ENCODE peak calls at places on chromosomes 1 and 21, in four cellular contexts. S is T-helper 17 cell, H is M059J, D is Peyer's patch. F is an unnamed sample.

GRCh38 chr1:112840631-112841624 is 115.1 kb downstream of the SLC16A1 start:
- DNase-seq in S (no peak), D (no peak), H (peak), F (peak)

GRCh38 chr21:31586118-31586517 is 73.4 kb upstream of the SOD1 start:
- DNase-seq in H (no peak), D (no peak), S (no peak), F (no peak)

GRCh38 chr1:59776960-59777852 is 37.5 kb upstream of the HOOK1 start:
- DNase-seq in D (no peak), H (peak), S (no peak), F (no peak)

GRCh38 chr1:21152423-21153100 is 24.1 kb downstream of the EIF4G3 start:
- DNase-seq in D (no peak), H (peak), S (no peak), F (no peak)

GRCh38 chr1:20353836-20354235 is 63.2 kb downstream of the VWA5B1 start:
- DNase-seq in S (no peak), D (no peak), H (no peak), F (no peak)

GRCh38 chr1:79353224-79353623 is 346.7 kb upstream of the ADGRL4 start:
- DNase-seq in H (peak), S (no peak), D (no peak), F (no peak)

GRCh38 chr1:186985889-186986491 is 157.2 kb downstream of the PLA2G4A start:
- DNase-seq in H (peak), S (no peak), D (no peak), F (no peak)

GRCh38 chr1:10693497-10694273 is 102.8 kb downstream of the CASZ1 start:
- DNase-seq in H (peak), S (peak), D (peak), F (no peak)

GRCh38 chr1:195200772-195201171 is 1407.5 kb downstream of the KCNT2 start:
- DNase-seq in H (no peak), S (no peak), D (no peak), F (no peak)

GRCh38 chr1:197559655-197560054 is 215.6 kb downstream of the DENND1B start:
- DNase-seq in S (no peak), H (no peak), D (no peak), F (no peak)

GRCh38 chr1:11116318-11116717 is 16.6 kb upstream of the EXOSC10 start:
- DNase-seq in D (no peak), S (no peak), H (no peak), F (no peak)

GRCh38 chr21:46000731-46001641 is 19.4 kb downstream of the COL6A1 start:
- DNase-seq in D (peak), H (no peak), S (no peak), F (peak)

GRCh38 chr1:181141431-181141910 is 53.0 kb downstream of the IER5 start:
- DNase-seq in D (no peak), H (peak), S (no peak), F (peak)

GRCh38 chr1:25619101-25619890 is 2.7 kb downstream of the MAN1C1 start:
- DNase-seq in S (peak), H (no peak), D (no peak), F (no peak)

GRCh38 chr1:220528049-220528678 is at the start of gene MARK1:
- DNase-seq in S (no peak), H (peak), D (peak), F (peak)

GRCh38 chr1:189682591-189682990 is 795.1 kb downstream of the BRINP3 start:
- DNase-seq in S (no peak), D (no peak), H (no peak), F (no peak)

GRCh38 chr1:220956861-220957605 is 77.8 kb downstream of the HLX start:
- DNase-seq in H (peak), D (no peak), S (no peak), F (peak)

GRCh38 chr1:175511496-175511895 is 231.9 kb downstream of the TNR start:
- DNase-seq in S (no peak), H (no peak), D (no peak), F (no peak)

GRCh38 chr1:156439771-156440183 is 60.8 kb downstream of the MEF2D start:
- DNase-seq in S (no peak), D (no peak), H (no peak), F (no peak)

GRCh38 chr1:231052777-231053176 is 12.7 kb upstream of the FAM89A start:
- DNase-seq in S (no peak), D (no peak), H (no peak), F (no peak)

F was measured in left lung.